ENCODE peak calls at places on chromosomes 13 and 19, in six cellular contexts. One of them, this sample, is unnamed.

GRCh38 chr13:113323869-113324268 is 26.8 kb downstream of the LAMP1 start:
- DNase-seq in H1: no peak
- DNase-seq in HCT116: no peak
- DNase-seq in SK-N-SH: no peak
- DNase-seq in HepG2: no peak
- DNase-seq in GM12878: no peak
- DNase-seq in this sample: no peak

GRCh38 chr19:53308339-53308811 is 25.2 kb upstream of the ZNF845 start:
- DNase-seq in HepG2: no peak
- DNase-seq in GM12878: no peak
- DNase-seq in SK-N-SH: peak; percentile 85
- DNase-seq in H1: peak; percentile 94
- DNase-seq in HCT116: no peak
- DNase-seq in this sample: peak; percentile 74

GRCh38 chr19:48244289-48244688 is 11.4 kb downstream of the CARD8 start:
- DNase-seq in HepG2: no peak
- DNase-seq in H1: no peak
- DNase-seq in HCT116: no peak
- DNase-seq in GM12878: no peak
- DNase-seq in SK-N-SH: no peak
- DNase-seq in this sample: no peak

GRCh38 chr19:55301459-55302331 is 17.9 kb downstream of the BRSK1 start:
- DNase-seq in SK-N-SH: peak; percentile 99
- DNase-seq in H1: peak; percentile 100
- DNase-seq in GM12878: peak; percentile 59
- DNase-seq in HCT116: peak; percentile 54
- DNase-seq in HepG2: peak; percentile 68
- DNase-seq in this sample: peak; percentile 98

GRCh38 chr13:100773923-100774641 is 99.5 kb upstream of the TMTC4 start:
- DNase-seq in GM12878: no peak
- DNase-seq in HepG2: no peak
- DNase-seq in H1: no peak
- DNase-seq in HCT116: no peak
- DNase-seq in SK-N-SH: no peak
- DNase-seq in this sample: no peak

GRCh38 chr13:21476893-21477472 is 17.9 kb upstream of the ZDHHC20 start:
- DNase-seq in SK-N-SH: peak; percentile 80
- DNase-seq in H1: peak; percentile 96
- DNase-seq in GM12878: peak; percentile 50
- DNase-seq in HepG2: peak; percentile 64
- DNase-seq in HCT116: peak; percentile 76
- DNase-seq in this sample: peak; percentile 91

GRCh38 chr13:100738176-100738855 is 63.7 kb upstream of the TMTC4 start:
- DNase-seq in SK-N-SH: no peak
- DNase-seq in H1: no peak
- DNase-seq in GM12878: no peak
- DNase-seq in HepG2: no peak
- DNase-seq in HCT116: no peak
- DNase-seq in this sample: no peak

GRCh38 chr19:46721269-46722003 is 4.5 kb upstream of the PRKD2 start:
- DNase-seq in H1: peak; percentile 67
- DNase-seq in HCT116: no peak
- DNase-seq in GM12878: no peak
- DNase-seq in SK-N-SH: peak; percentile 76
- DNase-seq in HepG2: peak; percentile 50
- DNase-seq in this sample: no peak

GRCh38 chr13:40388617-40389016 is 277.8 kb downstream of the FOXO1 start:
- DNase-seq in GM12878: peak; percentile 70
- DNase-seq in HCT116: no peak
- DNase-seq in H1: no peak
- DNase-seq in SK-N-SH: no peak
- DNase-seq in HepG2: no peak
- DNase-seq in this sample: no peak

GRCh38 chr19:18290250-18291018 is 9.0 kb upstream of the JUND start:
- DNase-seq in HepG2: no peak
- DNase-seq in GM12878: peak; percentile 79
- DNase-seq in H1: no peak
- DNase-seq in HCT116: no peak
- DNase-seq in SK-N-SH: no peak
- DNase-seq in this sample: no peak

GRCh38 chr13:42991892-42992584 is at the start of gene EPSTI1:
- DNase-seq in GM12878: no peak
- DNase-seq in HepG2: no peak
- DNase-seq in HCT116: no peak
- DNase-seq in SK-N-SH: no peak
- DNase-seq in H1: peak; percentile 76
- DNase-seq in this sample: peak; percentile 18

GRCh38 chr13:67408823-67409222 is 178.7 kb upstream of the PCDH9 start:
- DNase-seq in H1: no peak
- DNase-seq in HCT116: no peak
- DNase-seq in HepG2: peak; percentile 15
- DNase-seq in GM12878: no peak
- DNase-seq in SK-N-SH: no peak
- DNase-seq in this sample: no peak

GRCh38 chr13:45603338-45603737 is 12.2 kb downstream of the ERICH6B start:
- DNase-seq in SK-N-SH: no peak
- DNase-seq in H1: no peak
- DNase-seq in HCT116: no peak
- DNase-seq in HepG2: no peak
- DNase-seq in GM12878: no peak
- DNase-seq in this sample: no peak

GRCh38 chr13:66567899-66568612 is 662.1 kb downstream of the PCDH9 start:
- DNase-seq in HCT116: no peak
- DNase-seq in H1: no peak
- DNase-seq in SK-N-SH: no peak
- DNase-seq in HepG2: no peak
- DNase-seq in GM12878: no peak
- DNase-seq in this sample: no peak

GRCh38 chr19:3129112-3129511 is 6.7 kb upstream of the GNA15 start:
- DNase-seq in GM12878: no peak
- DNase-seq in HepG2: peak; percentile 35
- DNase-seq in SK-N-SH: no peak
- DNase-seq in H1: no peak
- DNase-seq in HCT116: peak; percentile 48
- DNase-seq in this sample: no peak

GRCh38 chr13:31042084-31042483 is 109.6 kb downstream of the TEX26 start:
- DNase-seq in SK-N-SH: no peak
- DNase-seq in HepG2: no peak
- DNase-seq in H1: no peak
- DNase-seq in HCT116: no peak
- DNase-seq in GM12878: no peak
- DNase-seq in this sample: no peak

GRCh38 chr13:23558675-23559536 is 11.3 kb upstream of the TNFRSF19 start:
- DNase-seq in HCT116: peak; percentile 10
- DNase-seq in H1: no peak
- DNase-seq in SK-N-SH: peak; percentile 31
- DNase-seq in HepG2: peak; percentile 97
- DNase-seq in GM12878: no peak
- DNase-seq in this sample: peak; percentile 30

GRCh38 chr19:14061081-14061749 is 661 bp downstream of the PALM3 start:
- DNase-seq in HCT116: no peak
- DNase-seq in H1: no peak
- DNase-seq in SK-N-SH: peak; percentile 10
- DNase-seq in HepG2: peak; percentile 57
- DNase-seq in GM12878: no peak
- DNase-seq in this sample: no peak

GRCh38 chr13:78410847-78411246 is 192.5 kb downstream of the POU4F1 start:
- DNase-seq in GM12878: no peak
- DNase-seq in HCT116: no peak
- DNase-seq in HepG2: no peak
- DNase-seq in SK-N-SH: no peak
- DNase-seq in H1: no peak
- DNase-seq in this sample: no peak

DNA sequence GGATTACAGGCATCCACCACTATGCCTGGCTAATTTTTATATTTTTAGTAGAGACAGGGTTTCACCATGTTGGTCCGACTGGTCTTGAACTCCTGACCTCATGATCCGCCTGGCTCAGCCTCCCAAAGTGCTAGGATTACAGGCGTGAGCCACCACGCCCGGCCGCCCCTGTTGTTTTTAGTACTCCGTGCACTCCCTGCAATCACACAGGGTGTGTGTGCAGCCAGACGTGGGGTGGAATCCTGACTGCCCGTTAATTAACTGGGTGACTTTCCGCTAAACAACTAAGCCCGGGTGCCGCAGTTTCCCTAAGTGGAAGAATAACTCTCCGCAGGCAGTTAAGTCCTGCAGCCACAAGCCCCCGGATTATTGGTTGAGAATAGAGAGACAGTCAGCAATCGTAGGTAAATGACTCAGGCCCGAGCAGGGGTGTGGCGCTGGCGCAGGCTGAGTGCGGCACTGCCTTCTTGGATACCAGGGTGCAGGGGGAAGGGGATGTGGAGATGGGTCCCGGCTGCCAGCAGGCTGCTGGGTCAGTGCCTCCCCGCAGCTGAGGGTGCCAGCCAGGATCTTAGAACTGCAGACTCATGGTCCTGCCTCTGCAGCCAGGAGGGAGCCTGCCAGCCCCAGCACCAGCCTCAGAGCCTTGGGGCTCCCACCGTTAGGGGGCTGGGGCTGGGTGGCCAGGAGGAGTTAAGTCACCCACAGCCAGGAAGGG is 6.1 kb upstream of the FXYD3 start:
- DNase-seq in HepG2: no peak
- DNase-seq in SK-N-SH: no peak
- DNase-seq in H1: no peak
- DNase-seq in GM12878: no peak
- DNase-seq in HCT116: peak; percentile 54
- DNase-seq in this sample: no peak
- TF ChIP-seq JUND in HepG2: no peak
- TF ChIP-seq JUND in SK-N-SH: no peak
- TF ChIP-seq JUND in H1: no peak
- TF ChIP-seq JUND in GM12878: no peak
- TF ChIP-seq JUND in HCT116: no peak
- TF ChIP-seq JUND in this sample: no peak

DNA sequence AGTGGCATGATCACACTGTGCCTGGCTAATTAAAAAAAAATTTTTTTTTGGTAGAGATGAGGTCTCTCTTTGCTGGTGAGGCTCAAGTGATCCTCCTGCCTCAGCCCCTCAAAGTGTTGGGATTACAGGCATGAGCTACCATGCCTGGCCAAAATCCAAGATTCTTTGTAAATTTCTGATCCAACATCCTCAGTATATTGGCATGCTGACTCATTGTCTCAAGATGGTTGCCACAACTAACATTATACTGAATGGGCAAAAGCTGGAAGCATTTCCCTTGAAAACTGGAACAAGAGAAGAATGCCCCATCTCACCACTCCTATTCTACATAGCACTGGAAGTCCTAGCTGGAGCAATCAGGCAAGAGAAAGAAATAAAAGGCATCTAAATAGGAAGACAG is 100.0 kb downstream of the KLF5 start:
- DNase-seq in HepG2: no peak
- DNase-seq in SK-N-SH: no peak
- DNase-seq in HCT116: no peak
- DNase-seq in H1: no peak
- DNase-seq in GM12878: no peak
- DNase-seq in this sample: no peak
- TF ChIP-seq JUND in HepG2: no peak
- TF ChIP-seq JUND in SK-N-SH: peak; percentile 37
- TF ChIP-seq JUND in HCT116: no peak
- TF ChIP-seq JUND in H1: no peak
- TF ChIP-seq JUND in GM12878: no peak
- TF ChIP-seq JUND in this sample: no peak

GRCh38 chr13:36130542-36131214 is 504 bp downstream of the DCLK1 start:
- DNase-seq in H1: peak; percentile 75
- DNase-seq in GM12878: no peak
- DNase-seq in HCT116: no peak
- DNase-seq in SK-N-SH: peak; percentile 80
- DNase-seq in HepG2: no peak
- DNase-seq in this sample: no peak
- TF ChIP-seq JUND in H1: no peak
- TF ChIP-seq JUND in GM12878: no peak
- TF ChIP-seq JUND in HCT116: no peak
- TF ChIP-seq JUND in SK-N-SH: no peak
- TF ChIP-seq JUND in HepG2: no peak
- TF ChIP-seq JUND in this sample: no peak

GRCh38 chr13:27644302-27644701 is 22.6 kb downstream of the POLR1D start:
- DNase-seq in HCT116: peak; percentile 27
- DNase-seq in HepG2: no peak
- DNase-seq in SK-N-SH: no peak
- DNase-seq in GM12878: no peak
- DNase-seq in H1: no peak
- DNase-seq in this sample: no peak
- TF ChIP-seq JUND in HCT116: no peak
- TF ChIP-seq JUND in HepG2: no peak
- TF ChIP-seq JUND in SK-N-SH: peak; percentile 69
- TF ChIP-seq JUND in GM12878: no peak
- TF ChIP-seq JUND in H1: no peak
- TF ChIP-seq JUND in this sample: no peak

This sample was measured in T47D.